ENCODE peak calls at places on chromosomes 6 and 20, in nine cellular contexts. One of them, this sample, is unnamed. For H3K9me3, the result is how much of the 10 kb centered on the place peaks cover.

GRCh38 chr6:146857960-146858308 is 259.2 kb downstream of the ADGB start:
- DNase-seq in cardiac muscle cell: peak
- DNase-seq in ascending aorta: no peak
- DNase-seq in PC-3: no peak
- DNase-seq in colonic mucosa: no peak
- DNase-seq in right atrium auricular region: no peak
- DNase-seq in HCT116: no peak
- DNase-seq in adrenal gland: no peak
- DNase-seq in breast epithelium: no peak
- DNase-seq in this sample: no peak

GRCh38 chr6:13375360-13375878 is 47.1 kb upstream of the TBC1D7 start:
- DNase-seq in cardiac muscle cell: no peak
- DNase-seq in ascending aorta: no peak
- DNase-seq in PC-3: no peak
- DNase-seq in colonic mucosa: no peak
- DNase-seq in right atrium auricular region: no peak
- DNase-seq in HCT116: no peak
- DNase-seq in adrenal gland: no peak
- DNase-seq in breast epithelium: no peak
- DNase-seq in this sample: peak

GRCh38 chr6:120005292-120005976 is 655.9 kb upstream of the MAN1A1 start:
- DNase-seq in cardiac muscle cell: no peak
- DNase-seq in ascending aorta: no peak
- DNase-seq in PC-3: no peak
- DNase-seq in colonic mucosa: no peak
- DNase-seq in right atrium auricular region: no peak
- DNase-seq in HCT116: no peak
- DNase-seq in adrenal gland: no peak
- DNase-seq in breast epithelium: no peak
- DNase-seq in this sample: no peak

GRCh38 chr6:56510984-56511531 is 131.6 kb downstream of the DST start:
- DNase-seq in cardiac muscle cell: no peak
- DNase-seq in ascending aorta: no peak
- DNase-seq in PC-3: no peak
- DNase-seq in colonic mucosa: peak
- DNase-seq in right atrium auricular region: no peak
- DNase-seq in HCT116: no peak
- DNase-seq in adrenal gland: no peak
- DNase-seq in breast epithelium: no peak
- DNase-seq in this sample: no peak

GRCh38 chr20:51715873-51716215 is 52.3 kb downstream of the ATP9A start:
- DNase-seq in cardiac muscle cell: no peak
- DNase-seq in ascending aorta: no peak
- DNase-seq in PC-3: no peak
- DNase-seq in colonic mucosa: no peak
- DNase-seq in right atrium auricular region: no peak
- DNase-seq in HCT116: no peak
- DNase-seq in adrenal gland: no peak
- DNase-seq in breast epithelium: no peak
- DNase-seq in this sample: no peak

GRCh38 chr20:31505903-31506302 is 8.3 kb upstream of the HM13 start:
- DNase-seq in cardiac muscle cell: no peak
- DNase-seq in ascending aorta: no peak
- DNase-seq in PC-3: no peak
- DNase-seq in colonic mucosa: no peak
- DNase-seq in right atrium auricular region: no peak
- DNase-seq in HCT116: no peak
- DNase-seq in adrenal gland: no peak
- DNase-seq in breast epithelium: no peak
- DNase-seq in this sample: no peak

GRCh38 chr6:100726741-100727140 is 154.4 kb downstream of the ASCC3 start:
- DNase-seq in cardiac muscle cell: no peak
- DNase-seq in ascending aorta: no peak
- DNase-seq in PC-3: no peak
- DNase-seq in colonic mucosa: no peak
- DNase-seq in right atrium auricular region: no peak
- DNase-seq in HCT116: no peak
- DNase-seq in adrenal gland: no peak
- DNase-seq in breast epithelium: no peak
- DNase-seq in this sample: no peak

GRCh38 chr20:48760403-48760889 is 67.4 kb downstream of the PREX1 start:
- DNase-seq in cardiac muscle cell: no peak
- DNase-seq in ascending aorta: no peak
- DNase-seq in PC-3: peak
- DNase-seq in colonic mucosa: no peak
- DNase-seq in right atrium auricular region: no peak
- DNase-seq in HCT116: no peak
- DNase-seq in adrenal gland: no peak
- DNase-seq in breast epithelium: no peak
- DNase-seq in this sample: peak

GRCh38 chr6:87066449-87067288 is 28.2 kb downstream of the CGA start:
- DNase-seq in cardiac muscle cell: peak
- DNase-seq in ascending aorta: no peak
- DNase-seq in PC-3: peak
- DNase-seq in colonic mucosa: peak
- DNase-seq in right atrium auricular region: no peak
- DNase-seq in HCT116: peak
- DNase-seq in adrenal gland: peak
- DNase-seq in breast epithelium: no peak
- DNase-seq in this sample: peak

GRCh38 chr6:36925809-36926208 is 28.7 kb upstream of the PI16 start:
- DNase-seq in cardiac muscle cell: no peak
- DNase-seq in ascending aorta: no peak
- DNase-seq in PC-3: no peak
- DNase-seq in colonic mucosa: no peak
- DNase-seq in right atrium auricular region: no peak
- DNase-seq in HCT116: no peak
- DNase-seq in adrenal gland: no peak
- DNase-seq in breast epithelium: no peak
- DNase-seq in this sample: no peak

GRCh38 chr6:44119704-44120262 is 7.5 kb downstream of the MRPL14 start:
- DNase-seq in cardiac muscle cell: no peak
- DNase-seq in ascending aorta: no peak
- DNase-seq in PC-3: peak
- DNase-seq in colonic mucosa: no peak
- DNase-seq in right atrium auricular region: no peak
- DNase-seq in HCT116: no peak
- DNase-seq in adrenal gland: no peak
- DNase-seq in breast epithelium: no peak
- DNase-seq in this sample: no peak

GRCh38 chr6:25007269-25007699 is 71.5 kb upstream of the RIPOR2 start:
- DNase-seq in cardiac muscle cell: no peak
- DNase-seq in ascending aorta: no peak
- DNase-seq in PC-3: no peak
- DNase-seq in colonic mucosa: no peak
- DNase-seq in right atrium auricular region: no peak
- DNase-seq in HCT116: no peak
- DNase-seq in adrenal gland: no peak
- DNase-seq in breast epithelium: no peak
- DNase-seq in this sample: no peak

GRCh38 chr6:109308018-109308492 is 74.2 kb downstream of the CD164 start:
- DNase-seq in cardiac muscle cell: no peak
- DNase-seq in ascending aorta: peak
- DNase-seq in PC-3: peak
- DNase-seq in colonic mucosa: peak
- DNase-seq in right atrium auricular region: peak
- DNase-seq in HCT116: no peak
- DNase-seq in adrenal gland: peak
- DNase-seq in breast epithelium: no peak
- DNase-seq in this sample: no peak

GRCh38 chr6:39426057-39426592 is 103.6 kb upstream of the KCNK16 start:
- DNase-seq in cardiac muscle cell: no peak
- DNase-seq in ascending aorta: no peak
- DNase-seq in PC-3: peak
- DNase-seq in colonic mucosa: no peak
- DNase-seq in right atrium auricular region: no peak
- DNase-seq in HCT116: no peak
- DNase-seq in adrenal gland: no peak
- DNase-seq in breast epithelium: no peak
- DNase-seq in this sample: no peak

GRCh38 chr6:131199568-131200272 is 64.5 kb downstream of the AKAP7 start:
- DNase-seq in cardiac muscle cell: peak
- DNase-seq in ascending aorta: no peak
- DNase-seq in PC-3: peak
- DNase-seq in colonic mucosa: peak
- DNase-seq in right atrium auricular region: no peak
- DNase-seq in HCT116: peak
- DNase-seq in adrenal gland: no peak
- DNase-seq in breast epithelium: no peak
- DNase-seq in this sample: peak

GRCh38 chr6:136520520-136520919 is 29.7 kb downstream of the MAP7 start:
- DNase-seq in cardiac muscle cell: no peak
- DNase-seq in ascending aorta: no peak
- DNase-seq in PC-3: no peak
- DNase-seq in colonic mucosa: no peak
- DNase-seq in right atrium auricular region: no peak
- DNase-seq in HCT116: no peak
- DNase-seq in adrenal gland: no peak
- DNase-seq in breast epithelium: no peak
- DNase-seq in this sample: no peak

GRCh38 chr6:75601608-75602163 is at the start of gene SENP6:
- DNase-seq in cardiac muscle cell: peak
- DNase-seq in ascending aorta: peak
- DNase-seq in PC-3: peak
- DNase-seq in colonic mucosa: peak
- DNase-seq in right atrium auricular region: peak
- DNase-seq in HCT116: peak
- DNase-seq in adrenal gland: peak
- DNase-seq in breast epithelium: peak
- DNase-seq in this sample: peak

GRCh38 chr20:48738399-48739304 is 89.1 kb downstream of the PREX1 start:
- DNase-seq in cardiac muscle cell: peak
- DNase-seq in ascending aorta: no peak
- DNase-seq in PC-3: no peak
- DNase-seq in colonic mucosa: no peak
- DNase-seq in right atrium auricular region: no peak
- DNase-seq in HCT116: no peak
- DNase-seq in adrenal gland: no peak
- DNase-seq in breast epithelium: no peak
- DNase-seq in this sample: no peak

GRCh38 chr6:89375427-89375868 is 22.9 kb upstream of the UBE2J1 start:
- DNase-seq in cardiac muscle cell: peak
- DNase-seq in ascending aorta: no peak
- DNase-seq in PC-3: peak
- DNase-seq in colonic mucosa: peak
- DNase-seq in right atrium auricular region: no peak
- DNase-seq in HCT116: no peak
- DNase-seq in adrenal gland: peak
- DNase-seq in breast epithelium: peak
- DNase-seq in this sample: peak

GRCh38 chr20:52529856-52530255 is 338.3 kb upstream of the ZFP64 start:
- DNase-seq in cardiac muscle cell: no peak
- DNase-seq in ascending aorta: no peak
- DNase-seq in PC-3: no peak
- DNase-seq in colonic mucosa: no peak
- DNase-seq in right atrium auricular region: no peak
- DNase-seq in HCT116: no peak
- DNase-seq in adrenal gland: no peak
- DNase-seq in breast epithelium: no peak
- DNase-seq in this sample: no peak

DNA sequence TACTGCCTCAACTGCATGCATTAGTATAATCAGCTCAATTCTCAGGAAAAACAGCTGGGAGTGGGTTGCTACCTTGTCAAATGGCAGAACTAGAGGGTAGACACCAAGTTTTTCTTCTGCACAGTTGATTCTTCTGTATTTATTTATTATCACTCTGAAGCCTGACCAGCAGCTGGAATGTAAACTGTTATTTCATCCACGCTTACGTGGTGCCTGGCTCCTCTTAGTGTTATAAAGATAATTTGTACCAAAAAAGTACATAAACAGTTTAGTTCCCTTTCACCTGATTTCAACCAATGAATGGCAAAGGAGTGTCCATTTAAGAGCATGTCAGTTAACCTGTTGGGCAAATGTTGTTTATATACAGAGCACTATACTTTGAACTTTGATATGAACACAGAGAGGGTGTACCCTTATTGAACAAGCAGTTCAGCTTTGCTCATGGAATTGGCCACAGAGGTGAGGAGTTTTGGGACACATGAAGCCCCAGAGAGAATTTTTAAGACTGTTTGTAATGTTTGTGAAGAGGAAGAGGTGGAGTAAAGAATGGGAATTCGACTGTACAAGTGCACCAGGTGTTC is 7.1 kb upstream of the CTCFL start:
- DNase-seq in cardiac muscle cell: no peak
- DNase-seq in ascending aorta: no peak
- DNase-seq in PC-3: no peak
- DNase-seq in colonic mucosa: peak
- DNase-seq in right atrium auricular region: no peak
- DNase-seq in HCT116: no peak
- DNase-seq in adrenal gland: no peak
- DNase-seq in breast epithelium: no peak
- DNase-seq in this sample: no peak
- H3K27ac ChIP-seq in cardiac muscle cell: no peak
- H3K27ac ChIP-seq in ascending aorta: no peak
- H3K27ac ChIP-seq in PC-3: no peak
- H3K27ac ChIP-seq in colonic mucosa: peak
- H3K27ac ChIP-seq in right atrium auricular region: no peak
- H3K27ac ChIP-seq in HCT116: no peak
- H3K27ac ChIP-seq in adrenal gland: no peak
- H3K27ac ChIP-seq in breast epithelium: no peak
- H3K27ac ChIP-seq in this sample: no peak

GRCh38 chr6:114342826-114343781 is at the start of gene HS3ST5:
- DNase-seq in cardiac muscle cell: peak
- DNase-seq in ascending aorta: no peak
- DNase-seq in PC-3: peak
- DNase-seq in colonic mucosa: peak
- DNase-seq in right atrium auricular region: no peak
- DNase-seq in HCT116: peak
- DNase-seq in adrenal gland: no peak
- DNase-seq in breast epithelium: no peak
- DNase-seq in this sample: no peak
- TF ChIP-seq CTCF in cardiac muscle cell: peak
- TF ChIP-seq CTCF in ascending aorta: peak
- TF ChIP-seq CTCF in PC-3: peak
- TF ChIP-seq CTCF in colonic mucosa: no peak
- TF ChIP-seq CTCF in right atrium auricular region: no peak
- TF ChIP-seq CTCF in HCT116: peak
- TF ChIP-seq CTCF in adrenal gland: no peak
- TF ChIP-seq CTCF in breast epithelium: no peak
- TF ChIP-seq CTCF in this sample: no peak

GRCh38 chr6:170063431-170063830 is 227.4 kb downstream of the DLL1 start:
- DNase-seq in cardiac muscle cell: no peak
- DNase-seq in ascending aorta: no peak
- DNase-seq in PC-3: no peak
- DNase-seq in colonic mucosa: no peak
- DNase-seq in right atrium auricular region: peak
- DNase-seq in HCT116: no peak
- DNase-seq in adrenal gland: no peak
- DNase-seq in breast epithelium: peak
- DNase-seq in this sample: no peak
- H3K9me3 ChIP-seq in cardiac muscle cell: under half
- H3K9me3 ChIP-seq in ascending aorta: under half
- H3K9me3 ChIP-seq in PC-3: under half
- H3K9me3 ChIP-seq in colonic mucosa: under half
- H3K9me3 ChIP-seq in right atrium auricular region: under half
- H3K9me3 ChIP-seq in HCT116: under half
- H3K9me3 ChIP-seq in adrenal gland: under half
- H3K9me3 ChIP-seq in breast epithelium: under half
- H3K9me3 ChIP-seq in this sample: under half

DNA sequence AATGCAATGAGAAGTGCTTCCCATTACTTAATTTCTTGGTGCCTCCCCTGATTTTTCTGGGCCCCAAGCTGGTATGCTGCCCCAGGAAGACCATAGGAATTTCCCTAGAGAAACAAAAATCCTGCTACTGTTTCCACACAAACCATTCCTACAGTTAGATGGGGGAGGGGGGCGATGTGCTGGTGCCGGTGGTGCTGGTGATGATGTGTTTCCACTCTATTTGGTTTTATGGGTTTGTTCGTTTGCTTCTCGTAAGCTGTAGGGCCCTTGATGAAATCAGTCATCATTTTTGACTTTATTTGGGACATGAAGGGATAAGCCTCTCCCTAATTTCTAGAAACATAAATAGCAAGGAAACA is 105.1 kb downstream of the MKKS start:
- DNase-seq in cardiac muscle cell: no peak
- DNase-seq in ascending aorta: no peak
- DNase-seq in PC-3: no peak
- DNase-seq in colonic mucosa: no peak
- DNase-seq in right atrium auricular region: no peak
- DNase-seq in HCT116: no peak
- DNase-seq in adrenal gland: no peak
- DNase-seq in breast epithelium: no peak
- DNase-seq in this sample: no peak
- H3K27ac ChIP-seq in cardiac muscle cell: no peak
- H3K27ac ChIP-seq in ascending aorta: no peak
- H3K27ac ChIP-seq in PC-3: no peak
- H3K27ac ChIP-seq in colonic mucosa: no peak
- H3K27ac ChIP-seq in right atrium auricular region: no peak
- H3K27ac ChIP-seq in HCT116: no peak
- H3K27ac ChIP-seq in adrenal gland: no peak
- H3K27ac ChIP-seq in breast epithelium: no peak
- H3K27ac ChIP-seq in this sample: no peak